ENCODE peak calls at places on chromosomes 11 and 22, in five cellular contexts. U is brain microvascular endothelial cell, J is IMR-90, Y is H9, Z is right atrium auricular region. K is an unnamed sample.

GRCh38 chr22:20433191-20433590 is 4.4 kb downstream of the SCARF2 start:
- DNase-seq in U (no peak), J (no peak), Y (no peak), Z (no peak), K (no peak)

GRCh38 chr11:121889168-121889567 is 226.8 kb downstream of the BLID start:
- DNase-seq in U (no peak), J (peak; percentile 41), Y (no peak), Z (no peak), K (peak; percentile 27)

GRCh38 chr11:100719362-100719761 is 32.3 kb downstream of the ARHGAP42 start:
- DNase-seq in U (no peak), J (peak; percentile 42), Y (peak; percentile 82), Z (no peak), K (peak; percentile 66)

GRCh38 chr11:113408206-113408605 is 20.6 kb downstream of the ANKK1 start:
- DNase-seq in U (no peak), J (no peak), Y (no peak), Z (no peak), K (no peak)

GRCh38 chr22:41524283-41524682 is 20.0 kb downstream of the POLR3H start:
- DNase-seq in U (peak; percentile 52), J (peak; percentile 78), Y (no peak), Z (peak; percentile 85), K (no peak)

GRCh38 chr22:33906954-33907353 is 13.3 kb downstream of the LARGE1 start:
- DNase-seq in U (no peak), J (no peak), Y (no peak), Z (no peak), K (no peak)

GRCh38 chr11:46697303-46697702 is 3.1 kb downstream of the ARHGAP1 start:
- DNase-seq in U (peak; percentile 45), J (no peak), Y (no peak), Z (no peak), K (no peak)

GRCh38 chr11:12606597-12606996 is 67.6 kb upstream of the TEAD1 start:
- DNase-seq in U (peak; percentile 58), J (peak; percentile 90), Y (no peak), Z (no peak), K (peak; percentile 70)

GRCh38 chr11:7098235-7098832 is 9.5 kb downstream of the RBMXL2 start:
- DNase-seq in U (peak; percentile 13), J (peak; percentile 46), Y (no peak), Z (no peak), K (peak; percentile 40)

GRCh38 chr11:20156280-20156875 is 3.9 kb downstream of the DBX1 start:
- DNase-seq in U (no peak), J (no peak), Y (peak; percentile 86), Z (no peak), K (no peak)

GRCh38 chr11:108559904-108560303 is 33.7 kb downstream of the EXPH5 start:
- DNase-seq in U (peak; percentile 61), J (peak; percentile 76), Y (no peak), Z (no peak), K (peak; percentile 56)

GRCh38 chr11:4025957-4026324 is 68.7 kb upstream of the RRM1 start:
- DNase-seq in U (no peak), J (peak; percentile 10), Y (no peak), Z (no peak), K (peak; percentile 34)

GRCh38 chr22:44701824-44702478 is at the start of gene PRR5:
- DNase-seq in U (peak; percentile 45), J (peak; percentile 91), Y (peak; percentile 77), Z (peak; percentile 72), K (peak; percentile 57)

GRCh38 chr11:106473089-106473722 is 395.7 kb downstream of the AASDHPPT start:
- DNase-seq in U (peak; percentile 66), J (peak; percentile 61), Y (no peak), Z (no peak), K (no peak)

GRCh38 chr11:106461839-106462545 is 384.5 kb downstream of the AASDHPPT start:
- DNase-seq in U (peak; percentile 75), J (no peak), Y (no peak), Z (no peak), K (no peak)

GRCh38 chr11:77088236-77089003 is 14.2 kb upstream of the OMP start:
- DNase-seq in U (no peak), J (no peak), Y (no peak), Z (no peak), K (no peak)

GRCh38 chr11:66996609-66997273 is 21.6 kb downstream of the C11orf86 start:
- DNase-seq in U (peak; percentile 77), J (peak; percentile 76), Y (no peak), Z (peak; percentile 71), K (peak; percentile 8)